ENCODE peak calls at places on chromosome 15, in seven cellular contexts. B is BJ, T is IMR-90, C is lower lobe of right lung, R is AG04449, D is body of pancreas, F is tibial artery. X is an unnamed sample.
A peak's percentile ranks its signal among the peaks of the same experiment; 100 is the strongest.

GRCh38 chr15:27480642-27481041 is 509.7 kb downstream of the GABRG3 start:
- DNase-seq in B (no peak), T (no peak), C (no peak), R (no peak), D (no peak), F (no peak), X (no peak)

GRCh38 chr15:32717290-32718081 is at the start of gene GREM1:
- DNase-seq in B (no peak), T (peak; percentile 70), C (no peak), R (no peak), D (no peak), F (no peak), X (no peak)

GRCh38 chr15:71448688-71449114 is 333.4 kb downstream of the THSD4 start:
- DNase-seq in B (no peak), T (peak; percentile 71), C (no peak), R (no peak), D (peak; percentile 62), F (no peak), X (peak; percentile 45)

GRCh38 chr15:26731965-26732364 is 40.9 kb downstream of the GABRB3 start:
- DNase-seq in B (no peak), T (no peak), C (no peak), R (no peak), D (no peak), F (no peak), X (no peak)

GRCh38 chr15:92277776-92278175 is 115.9 kb upstream of the ST8SIA2 start:
- DNase-seq in B (no peak), T (no peak), C (peak; percentile 47), R (no peak), D (no peak), F (no peak), X (peak; percentile 13)

GRCh38 chr15:67870868-67871408 is 31.1 kb upstream of the RNU6-1 start:
- DNase-seq in B (no peak), T (no peak), C (no peak), R (no peak), D (no peak), F (no peak), X (no peak)

GRCh38 chr15:28114114-28114455 is 15.0 kb upstream of the OCA2 start:
- DNase-seq in B (no peak), T (no peak), C (no peak), R (no peak), D (no peak), F (no peak), X (no peak)

GRCh38 chr15:82680200-82681102 is 29.2 kb downstream of the AP3B2 start:
- DNase-seq in B (no peak), T (no peak), C (peak; percentile 84), R (no peak), D (peak; percentile 87), F (peak; percentile 57), X (peak; percentile 87)

GRCh38 chr15:100663066-100663465 is 60.7 kb downstream of the ASB7 start:
- DNase-seq in B (no peak), T (no peak), C (no peak), R (no peak), D (no peak), F (peak; percentile 21), X (no peak)

GRCh38 chr15:85711590-85712192 is 83.0 kb downstream of the KLHL25 start:
- DNase-seq in B (no peak), T (peak; percentile 41), C (no peak), R (no peak), D (no peak), F (no peak), X (no peak)

GRCh38 chr15:60343221-60343970 is 54.4 kb downstream of the ANXA2 start:
- DNase-seq in B (no peak), T (no peak), C (no peak), R (no peak), D (no peak), F (no peak), X (no peak)

GRCh38 chr15:99450896-99451358 is 114.9 kb upstream of the MEF2A start:
- DNase-seq in B (no peak), T (no peak), C (peak; percentile 80), R (no peak), D (no peak), F (peak; percentile 78), X (peak; percentile 66)

GRCh38 chr15:61640751-61641150 is 411.6 kb upstream of the RORA start:
- DNase-seq in B (no peak), T (no peak), C (no peak), R (no peak), D (no peak), F (no peak), X (no peak)

GRCh38 chr15:63672369-63672768 is 75.2 kb downstream of the FBXL22 start:
- DNase-seq in B (no peak), T (no peak), C (no peak), R (no peak), D (no peak), F (no peak), X (no peak)

GRCh38 chr15:31344824-31345605 is 18.4 kb downstream of the KLF13 start:
- DNase-seq in B (no peak), T (no peak), C (peak; percentile 71), R (no peak), D (peak; percentile 63), F (no peak), X (peak; percentile 67)

GRCh38 chr15:45689616-45690015 is 54.8 kb downstream of the SQOR start:
- DNase-seq in B (no peak), T (no peak), C (no peak), R (no peak), D (no peak), F (no peak), X (no peak)

GRCh38 chr15:44490628-44491027 is 46.3 kb upstream of the EIF3J start:
- DNase-seq in B (no peak), T (peak; percentile 87), C (no peak), R (no peak), D (no peak), F (no peak), X (no peak)

GRCh38 chr15:49875392-49875791 is 243.6 kb downstream of the ATP8B4 start:
- DNase-seq in B (no peak), T (no peak), C (no peak), R (no peak), D (no peak), F (no peak), X (no peak)
- TF ChIP-seq CTCF in B (no peak), T (no peak), C (no peak), R (no peak), D (no peak), F (no peak), X (no peak)

DNA sequence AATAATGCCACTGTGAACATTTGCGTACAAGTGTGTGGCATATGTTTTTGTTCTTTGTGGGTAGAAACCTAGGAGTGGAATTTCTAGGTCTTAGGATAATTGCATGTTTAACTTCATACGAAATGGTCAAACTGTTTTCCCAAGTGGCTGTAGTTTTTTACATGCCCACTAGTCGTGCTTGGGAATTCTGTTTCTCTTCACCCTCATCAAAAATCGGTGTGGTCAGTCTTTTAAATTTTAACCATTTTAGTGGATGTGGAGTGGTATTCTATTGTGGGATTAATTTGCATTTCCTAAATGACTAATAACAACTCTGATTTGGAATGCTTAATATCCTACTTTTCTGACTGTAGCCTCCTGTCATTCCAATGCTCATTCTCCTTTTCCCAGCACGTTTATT is 27.6 kb downstream of the ZFAND6 start:
- DNase-seq in B (no peak), T (no peak), C (no peak), R (no peak), D (no peak), F (no peak), X (no peak)
- TF ChIP-seq CTCF in B (peak; percentile 29), T (peak; percentile 24), C (no peak), R (peak; percentile 16), D (peak; percentile 7), F (no peak), X (no peak)

GRCh38 chr15:57510647-57511046 is 81.1 kb upstream of the MYZAP start:
- DNase-seq in B (no peak), T (peak; percentile 93), C (no peak), R (no peak), D (peak; percentile 89), F (no peak), X (no peak)

GRCh38 chr15:57507111-57507510 is 84.6 kb upstream of the MYZAP start:
- DNase-seq in B (no peak), T (no peak), C (no peak), R (no peak), D (no peak), F (no peak), X (no peak)

GRCh38 chr15:57506422-57506821 is 85.3 kb upstream of the MYZAP start:
- DNase-seq in B (no peak), T (no peak), C (no peak), R (no peak), D (peak; percentile 47), F (no peak), X (no peak)

GRCh38 chr15:57509965-57510364 is 81.7 kb upstream of the MYZAP start:
- DNase-seq in B (no peak), T (no peak), C (no peak), R (no peak), D (no peak), F (no peak), X (no peak)

GRCh38 chr15:57509121-57509520 is 82.6 kb upstream of the MYZAP start:
- DNase-seq in B (no peak), T (no peak), C (no peak), R (no peak), D (no peak), F (no peak), X (no peak)
- TF ChIP-seq CTCF in B (no peak), T (no peak), C (no peak), R (no peak), D (no peak), F (no peak), X (no peak)

GRCh38 chr15:40440300-40441011 is at the start of gene BAHD1:
- DNase-seq in B (peak; percentile 60), T (peak; percentile 92), C (peak; percentile 98), R (peak; percentile 49), D (peak; percentile 96), F (peak; percentile 99), X (peak; percentile 100)

GRCh38 chr15:40441012-40441735 is 421 bp downstream of the BAHD1 start:
- DNase-seq in B (no peak), T (no peak), C (peak; percentile 61), R (no peak), D (no peak), F (no peak), X (no peak)

GRCh38 chr15:40443846-40444245 is 3.1 kb downstream of the BAHD1 start:
- DNase-seq in B (no peak), T (no peak), C (no peak), R (no peak), D (no peak), F (no peak), X (no peak)

GRCh38 chr15:40443255-40443654 is 2.5 kb downstream of the BAHD1 start:
- DNase-seq in B (no peak), T (no peak), C (no peak), R (no peak), D (no peak), F (no peak), X (no peak)

DNA sequence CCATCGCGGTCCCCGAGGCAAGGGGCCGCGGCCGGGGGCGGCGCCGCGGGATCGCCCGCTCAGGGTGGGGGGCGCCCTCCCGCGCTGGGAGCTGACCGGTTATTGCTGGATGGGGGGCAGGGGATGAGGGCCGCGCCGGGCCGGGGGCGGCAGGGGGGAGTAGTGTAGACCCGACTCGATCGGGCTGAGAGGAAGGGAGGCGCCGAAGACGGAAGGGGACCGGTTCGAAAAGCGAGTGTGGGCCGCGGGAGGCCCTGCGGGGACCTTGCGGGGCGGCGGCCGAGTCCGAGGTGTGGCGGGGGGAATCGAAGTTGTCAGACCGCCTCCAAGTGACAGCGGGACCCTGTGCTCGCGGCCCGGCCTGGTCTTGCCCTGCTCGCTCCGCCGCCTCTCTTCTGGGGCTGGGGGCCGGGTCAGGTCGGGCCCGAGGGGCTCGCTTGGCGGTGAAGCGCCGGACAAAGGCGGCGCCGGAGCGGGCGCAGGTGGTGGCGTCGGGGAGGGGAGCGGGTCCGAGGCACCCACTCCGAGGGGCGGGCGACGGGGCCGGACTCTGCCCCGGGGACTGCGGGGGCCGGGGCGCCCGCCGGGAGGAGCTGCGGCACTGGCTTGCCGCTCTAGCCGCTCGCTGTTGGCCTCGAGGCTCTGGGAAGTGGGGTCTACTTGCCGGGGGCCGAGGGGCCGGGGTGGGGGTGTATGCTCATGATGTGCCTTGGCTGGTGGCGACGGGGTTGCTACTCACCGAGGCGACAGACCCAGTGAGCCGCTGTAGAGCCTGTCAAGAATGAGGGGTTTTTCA is 1.2 kb downstream of the BAHD1 start:
- DNase-seq in B (no peak), T (no peak), C (no peak), R (no peak), D (no peak), F (peak; percentile 68), X (peak; percentile 68)
- TF ChIP-seq CTCF in B (peak; percentile 8), T (peak; percentile 23), C (no peak), R (peak; percentile 7), D (no peak), F (no peak), X (peak; percentile 43)